ENCODE peak calls at places on chromosomes 2 and 18, in seven cellular contexts. One of them, this sample, is unnamed.

GRCh38 chr2:113185643-113186315 is 12.0 kb downstream of the PSD4 start:
- DNase-seq in amniotic stem cell: no peak
- DNase-seq in activated gamma-delta T cell treated with Interleukin-2 at 50 U/mL for 16 hours: no peak
- DNase-seq in choroid plexus epithelial cell: no peak
- DNase-seq in NCI-H1436: no peak
- DNase-seq in AG08396: no peak
- DNase-seq in bronchial epithelial cell: no peak
- DNase-seq in this sample: no peak

GRCh38 chr2:142876423-142876822 is 1.0 kb upstream of the KYNU start:
- DNase-seq in amniotic stem cell: no peak
- DNase-seq in activated gamma-delta T cell treated with Interleukin-2 at 50 U/mL for 16 hours: no peak
- DNase-seq in choroid plexus epithelial cell: peak
- DNase-seq in NCI-H1436: no peak
- DNase-seq in AG08396: no peak
- DNase-seq in bronchial epithelial cell: peak
- DNase-seq in this sample: no peak

GRCh38 chr2:147386284-147386683 is 458.5 kb upstream of the ACVR2A start:
- DNase-seq in amniotic stem cell: no peak
- DNase-seq in activated gamma-delta T cell treated with Interleukin-2 at 50 U/mL for 16 hours: no peak
- DNase-seq in choroid plexus epithelial cell: no peak
- DNase-seq in NCI-H1436: no peak
- DNase-seq in AG08396: no peak
- DNase-seq in bronchial epithelial cell: no peak
- DNase-seq in this sample: no peak

GRCh38 chr18:70333757-70334156 is 44.9 kb downstream of the SOCS6 start:
- DNase-seq in amniotic stem cell: peak
- DNase-seq in activated gamma-delta T cell treated with Interleukin-2 at 50 U/mL for 16 hours: no peak
- DNase-seq in choroid plexus epithelial cell: peak
- DNase-seq in NCI-H1436: no peak
- DNase-seq in AG08396: peak
- DNase-seq in bronchial epithelial cell: peak
- DNase-seq in this sample: no peak

GRCh38 chr2:20478961-20479360 is 32.1 kb downstream of the RHOB start:
- DNase-seq in amniotic stem cell: no peak
- DNase-seq in activated gamma-delta T cell treated with Interleukin-2 at 50 U/mL for 16 hours: no peak
- DNase-seq in choroid plexus epithelial cell: no peak
- DNase-seq in NCI-H1436: no peak
- DNase-seq in AG08396: no peak
- DNase-seq in bronchial epithelial cell: no peak
- DNase-seq in this sample: no peak

GRCh38 chr2:217934321-217935131 is 68.3 kb downstream of the TNS1 start:
- DNase-seq in amniotic stem cell: peak
- DNase-seq in activated gamma-delta T cell treated with Interleukin-2 at 50 U/mL for 16 hours: no peak
- DNase-seq in choroid plexus epithelial cell: peak
- DNase-seq in NCI-H1436: no peak
- DNase-seq in AG08396: peak
- DNase-seq in bronchial epithelial cell: peak
- DNase-seq in this sample: no peak

GRCh38 chr2:53058526-53058925 is 709.1 kb upstream of the CHAC2 start:
- DNase-seq in amniotic stem cell: no peak
- DNase-seq in activated gamma-delta T cell treated with Interleukin-2 at 50 U/mL for 16 hours: no peak
- DNase-seq in choroid plexus epithelial cell: peak
- DNase-seq in NCI-H1436: no peak
- DNase-seq in AG08396: no peak
- DNase-seq in bronchial epithelial cell: peak
- DNase-seq in this sample: no peak

GRCh38 chr2:45857848-45858520 is 206.5 kb downstream of the PRKCE start:
- DNase-seq in amniotic stem cell: no peak
- DNase-seq in activated gamma-delta T cell treated with Interleukin-2 at 50 U/mL for 16 hours: no peak
- DNase-seq in choroid plexus epithelial cell: no peak
- DNase-seq in NCI-H1436: no peak
- DNase-seq in AG08396: no peak
- DNase-seq in bronchial epithelial cell: no peak
- DNase-seq in this sample: no peak

GRCh38 chr2:9617749-9618148 is 13.0 kb downstream of the YWHAQ start:
- DNase-seq in amniotic stem cell: no peak
- DNase-seq in activated gamma-delta T cell treated with Interleukin-2 at 50 U/mL for 16 hours: no peak
- DNase-seq in choroid plexus epithelial cell: no peak
- DNase-seq in NCI-H1436: no peak
- DNase-seq in AG08396: no peak
- DNase-seq in bronchial epithelial cell: peak
- DNase-seq in this sample: no peak

GRCh38 chr2:45173513-45173912 is 164.3 kb upstream of the SIX2 start:
- DNase-seq in amniotic stem cell: peak
- DNase-seq in activated gamma-delta T cell treated with Interleukin-2 at 50 U/mL for 16 hours: no peak
- DNase-seq in choroid plexus epithelial cell: peak
- DNase-seq in NCI-H1436: no peak
- DNase-seq in AG08396: peak
- DNase-seq in bronchial epithelial cell: peak
- DNase-seq in this sample: no peak

GRCh38 chr2:31275976-31276375 is 42.0 kb downstream of the EHD3 start:
- DNase-seq in amniotic stem cell: no peak
- DNase-seq in activated gamma-delta T cell treated with Interleukin-2 at 50 U/mL for 16 hours: no peak
- DNase-seq in choroid plexus epithelial cell: no peak
- DNase-seq in NCI-H1436: no peak
- DNase-seq in AG08396: no peak
- DNase-seq in bronchial epithelial cell: no peak
- DNase-seq in this sample: no peak

GRCh38 chr2:178891265-178891958 is 84.2 kb upstream of the TTN start:
- DNase-seq in amniotic stem cell: peak
- DNase-seq in activated gamma-delta T cell treated with Interleukin-2 at 50 U/mL for 16 hours: peak
- DNase-seq in choroid plexus epithelial cell: peak
- DNase-seq in NCI-H1436: peak
- DNase-seq in AG08396: peak
- DNase-seq in bronchial epithelial cell: peak
- DNase-seq in this sample: peak

GRCh38 chr2:239368906-239369584 is 31.8 kb downstream of the HDAC4 start:
- DNase-seq in amniotic stem cell: no peak
- DNase-seq in activated gamma-delta T cell treated with Interleukin-2 at 50 U/mL for 16 hours: no peak
- DNase-seq in choroid plexus epithelial cell: no peak
- DNase-seq in NCI-H1436: no peak
- DNase-seq in AG08396: no peak
- DNase-seq in bronchial epithelial cell: no peak
- DNase-seq in this sample: peak

GRCh38 chr2:98479959-98480524 is 35.4 kb downstream of the INPP4A start:
- DNase-seq in amniotic stem cell: no peak
- DNase-seq in activated gamma-delta T cell treated with Interleukin-2 at 50 U/mL for 16 hours: peak
- DNase-seq in choroid plexus epithelial cell: peak
- DNase-seq in NCI-H1436: peak
- DNase-seq in AG08396: peak
- DNase-seq in bronchial epithelial cell: peak
- DNase-seq in this sample: no peak

GRCh38 chr2:182259629-182260150 is 167.1 kb downstream of the PDE1A start:
- DNase-seq in amniotic stem cell: no peak
- DNase-seq in activated gamma-delta T cell treated with Interleukin-2 at 50 U/mL for 16 hours: no peak
- DNase-seq in choroid plexus epithelial cell: peak
- DNase-seq in NCI-H1436: no peak
- DNase-seq in AG08396: no peak
- DNase-seq in bronchial epithelial cell: no peak
- DNase-seq in this sample: no peak

GRCh38 chr2:101146535-101146934 is 4.6 kb downstream of the TBC1D8 start:
- DNase-seq in amniotic stem cell: no peak
- DNase-seq in activated gamma-delta T cell treated with Interleukin-2 at 50 U/mL for 16 hours: no peak
- DNase-seq in choroid plexus epithelial cell: no peak
- DNase-seq in NCI-H1436: no peak
- DNase-seq in AG08396: no peak
- DNase-seq in bronchial epithelial cell: no peak
- DNase-seq in this sample: no peak

GRCh38 chr2:214127178-214127970 is 283.5 kb upstream of the VWC2L start:
- DNase-seq in amniotic stem cell: no peak
- DNase-seq in activated gamma-delta T cell treated with Interleukin-2 at 50 U/mL for 16 hours: no peak
- DNase-seq in choroid plexus epithelial cell: peak
- DNase-seq in NCI-H1436: no peak
- DNase-seq in AG08396: peak
- DNase-seq in bronchial epithelial cell: peak
- DNase-seq in this sample: no peak

GRCh38 chr18:48802543-48803428 is 148.0 kb downstream of the SMAD7 start:
- DNase-seq in amniotic stem cell: no peak
- DNase-seq in activated gamma-delta T cell treated with Interleukin-2 at 50 U/mL for 16 hours: no peak
- DNase-seq in choroid plexus epithelial cell: no peak
- DNase-seq in NCI-H1436: no peak
- DNase-seq in AG08396: no peak
- DNase-seq in bronchial epithelial cell: no peak
- DNase-seq in this sample: peak

GRCh38 chr2:65686928-65687521 is 254.6 kb upstream of the SPRED2 start:
- DNase-seq in amniotic stem cell: no peak
- DNase-seq in activated gamma-delta T cell treated with Interleukin-2 at 50 U/mL for 16 hours: no peak
- DNase-seq in choroid plexus epithelial cell: no peak
- DNase-seq in NCI-H1436: peak
- DNase-seq in AG08396: no peak
- DNase-seq in bronchial epithelial cell: peak
- DNase-seq in this sample: no peak

GRCh38 chr18:50973367-50974126 is 5.7 kb downstream of the ELAC1 start:
- DNase-seq in amniotic stem cell: peak
- DNase-seq in activated gamma-delta T cell treated with Interleukin-2 at 50 U/mL for 16 hours: no peak
- DNase-seq in choroid plexus epithelial cell: peak
- DNase-seq in NCI-H1436: no peak
- DNase-seq in AG08396: peak
- DNase-seq in bronchial epithelial cell: peak
- DNase-seq in this sample: no peak

GRCh38 chr18:74395006-74395405 is 62.1 kb downstream of the DIPK1C start:
- DNase-seq in amniotic stem cell: no peak
- DNase-seq in activated gamma-delta T cell treated with Interleukin-2 at 50 U/mL for 16 hours: no peak
- DNase-seq in choroid plexus epithelial cell: no peak
- DNase-seq in NCI-H1436: no peak
- DNase-seq in AG08396: no peak
- DNase-seq in bronchial epithelial cell: no peak
- DNase-seq in this sample: no peak

GRCh38 chr2:120820885-120821279 is 85.2 kb downstream of the GLI2 start:
- DNase-seq in amniotic stem cell: no peak
- DNase-seq in activated gamma-delta T cell treated with Interleukin-2 at 50 U/mL for 16 hours: no peak
- DNase-seq in choroid plexus epithelial cell: peak
- DNase-seq in NCI-H1436: no peak
- DNase-seq in AG08396: peak
- DNase-seq in bronchial epithelial cell: no peak
- DNase-seq in this sample: peak

GRCh38 chr18:37396981-37397720 is 168.4 kb downstream of the CELF4 start:
- DNase-seq in amniotic stem cell: no peak
- DNase-seq in activated gamma-delta T cell treated with Interleukin-2 at 50 U/mL for 16 hours: no peak
- DNase-seq in choroid plexus epithelial cell: no peak
- DNase-seq in NCI-H1436: no peak
- DNase-seq in AG08396: no peak
- DNase-seq in bronchial epithelial cell: no peak
- DNase-seq in this sample: no peak

GRCh38 chr2:74741651-74742050 is 87.6 kb downstream of the SEMA4F start:
- DNase-seq in amniotic stem cell: no peak
- DNase-seq in activated gamma-delta T cell treated with Interleukin-2 at 50 U/mL for 16 hours: no peak
- DNase-seq in choroid plexus epithelial cell: no peak
- DNase-seq in NCI-H1436: no peak
- DNase-seq in AG08396: no peak
- DNase-seq in bronchial epithelial cell: no peak
- DNase-seq in this sample: no peak

GRCh38 chr2:237885931-237886701 is 26.7 kb downstream of the RAMP1 start:
- DNase-seq in amniotic stem cell: no peak
- DNase-seq in activated gamma-delta T cell treated with Interleukin-2 at 50 U/mL for 16 hours: no peak
- DNase-seq in choroid plexus epithelial cell: peak
- DNase-seq in NCI-H1436: peak
- DNase-seq in AG08396: no peak
- DNase-seq in bronchial epithelial cell: no peak
- DNase-seq in this sample: no peak